ENCODE peak calls at places on chromosomes 4 and X, in four cellular contexts. Q is fibroblast of mammary gland, L is mesothelial cell of epicardium, F is fibroblast of villous mesenchyme. H is an unnamed sample.

GRCh38 chr4:89110986-89111832 is at the start of gene TIGD2:
- DNase-seq in Q (peak; percentile 79), F (peak; percentile 85), L (peak; percentile 83), H (peak; percentile 77)

GRCh38 chr4:807792-808191 is 18.1 kb downstream of the CPLX1 start:
- DNase-seq in Q (no peak), L (no peak), F (no peak), H (no peak)

GRCh38 chr4:2832309-2832980 is 11.2 kb upstream of the ADD1 start:
- DNase-seq in L (no peak), Q (no peak), F (no peak), H (peak; percentile 45)

GRCh38 chr4:154560824-154561231 is 2.0 kb upstream of the FGB start:
- DNase-seq in L (no peak), Q (peak; percentile 71), F (peak; percentile 28), H (no peak)

GRCh38 chrX:48474127-48474526 is 1.9 kb upstream of the FTSJ1 start:
- DNase-seq in Q (peak; percentile 43), L (no peak), F (no peak), H (no peak)

GRCh38 chr4:21885241-21885640 is 63.3 kb downstream of the KCNIP4 start:
- DNase-seq in L (no peak), F (peak; percentile 66), Q (peak; percentile 84), H (no peak)

GRCh38 chrX:150405006-150405405 is 41.9 kb downstream of the MAMLD1 start:
- DNase-seq in F (no peak), Q (no peak), L (no peak), H (no peak)

GRCh38 chr4:163398238-163398637 is 54.5 kb downstream of the NPY5R start:
- DNase-seq in F (no peak), L (no peak), Q (no peak), H (no peak)

GRCh38 chrX:53263597-53264094 is 17.7 kb downstream of the IQSEC2 start:
- DNase-seq in L (no peak), Q (peak; percentile 88), F (no peak), H (peak; percentile 60)

GRCh38 chr4:173508386-173509002 is 21.5 kb downstream of the HAND2 start:
- DNase-seq in Q (no peak), F (no peak), L (peak; percentile 40), H (no peak)

GRCh38 chrX:71910526-71911022 is at the start of gene NHSL2:
- DNase-seq in L (no peak), Q (peak; percentile 26), F (no peak), H (no peak)

DNA sequence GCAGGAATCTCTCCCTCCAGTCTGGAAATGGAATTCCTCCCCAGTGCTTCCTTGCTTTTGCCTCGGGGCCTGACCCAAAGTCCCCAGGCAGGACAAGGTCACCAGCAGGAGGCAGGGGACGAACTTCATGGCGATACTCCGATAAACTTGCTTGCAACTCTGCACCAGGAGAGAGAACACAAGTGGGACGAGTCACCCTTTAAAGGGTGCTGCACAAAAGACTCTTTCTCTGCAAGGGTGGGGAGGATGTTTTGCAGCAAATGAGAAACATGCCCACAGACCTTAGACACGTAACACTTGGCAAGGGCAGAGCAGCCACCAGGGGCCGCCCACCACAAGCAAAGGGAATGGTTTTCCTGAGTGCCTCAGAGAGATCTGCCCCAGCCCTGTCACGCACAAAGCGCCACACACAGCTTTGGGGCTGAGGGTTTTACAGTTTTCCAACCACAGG is at the start of gene FGFBP2:
- DNase-seq in F (peak; percentile 47), L (peak; percentile 42), Q (peak; percentile 49), H (peak; percentile 48)
- TF ChIP-seq CTCF in F (peak; percentile 64), L (no peak), Q (peak; percentile 52), H (no peak)

DNA sequence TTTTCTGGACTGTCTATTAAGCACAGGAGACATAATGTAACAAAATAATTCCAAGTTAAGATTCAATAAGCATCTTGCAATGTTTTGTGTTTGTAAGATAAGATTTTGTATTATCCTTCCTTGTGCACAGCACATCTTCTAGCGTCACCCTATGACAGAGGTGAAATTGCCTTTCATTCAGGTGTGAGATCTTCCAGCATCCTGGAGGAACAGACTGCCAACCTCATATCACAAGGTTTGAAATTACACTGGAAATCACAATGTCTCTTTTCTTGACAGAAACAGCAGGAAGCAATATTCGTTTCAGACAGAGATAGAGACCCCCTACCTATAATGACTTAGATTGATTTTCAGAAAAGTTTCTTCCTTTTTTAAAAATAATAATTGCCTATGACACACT is 668.6 kb downstream of the GABRG1 start:
- DNase-seq in F (no peak), L (no peak), Q (no peak), H (no peak)
- TF ChIP-seq CTCF in F (no peak), L (no peak), Q (no peak), H (no peak)

DNA sequence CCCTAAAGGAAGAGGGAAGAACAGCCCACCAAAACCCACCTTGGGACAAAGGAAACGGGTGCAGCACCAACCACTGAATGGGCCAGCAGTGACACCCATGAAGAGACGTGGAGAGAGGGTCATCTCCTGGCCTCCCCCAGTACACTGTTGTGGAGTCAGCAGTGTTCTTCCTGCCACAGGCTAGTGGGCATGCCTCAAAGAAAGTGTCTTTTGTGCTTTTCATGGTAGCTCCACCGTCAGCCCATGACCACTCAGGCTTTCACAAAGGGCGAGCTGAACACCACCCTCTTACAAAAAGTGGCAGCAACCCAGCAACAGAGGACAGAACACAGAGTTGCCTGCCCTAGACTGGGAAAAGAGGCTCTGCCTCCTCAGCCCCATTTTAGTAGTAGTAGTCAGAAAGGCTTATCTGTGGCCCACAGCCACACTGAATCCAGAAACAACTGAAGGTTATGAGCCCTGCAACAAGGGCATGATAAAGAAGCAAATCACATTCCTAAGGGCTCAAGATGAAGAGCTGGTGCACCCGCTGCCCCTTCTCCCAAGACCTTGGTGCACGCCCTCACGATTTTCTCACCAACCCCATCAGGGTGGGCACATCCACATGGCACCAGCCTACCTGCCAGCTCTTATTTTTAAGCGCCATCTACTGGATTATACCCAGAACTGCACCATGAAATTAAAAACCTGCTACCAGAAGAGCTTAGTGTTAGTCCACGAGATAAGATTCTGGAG is 53.1 kb downstream of the RAB28 start:
- DNase-seq in L (no peak), Q (no peak), F (no peak), H (no peak)
- TF ChIP-seq CTCF in L (peak; percentile 49), Q (peak; percentile 30), F (peak; percentile 38), H (peak; percentile 43)

GRCh38 chr4:6548201-6548881 is 26.6 kb upstream of the MAN2B2 start:
- DNase-seq in F (peak; percentile 36), Q (peak; percentile 47), L (no peak), H (no peak)
- TF ChIP-seq CTCF in F (peak; percentile 52), Q (peak; percentile 46), L (no peak), H (no peak)

H was measured in CD14-positive monocyte.